ENCODE peak calls at places on chromosomes 4 and X, in eight cellular contexts. One of them, this sample, is unnamed.

GRCh38 chr4:123193802-123194201 is 202.8 kb upstream of the SPRY1 start:
- DNase-seq in aorta: no peak
- DNase-seq in esophagus squamous epithelium: no peak
- DNase-seq in body of pancreas: no peak
- DNase-seq in uterus: no peak
- DNase-seq in tibial artery: no peak
- DNase-seq in prostate gland: no peak
- DNase-seq in heart left ventricle: no peak
- DNase-seq in this sample: no peak

GRCh38 chrX:136166221-136166855 is 19.0 kb downstream of the FHL1 start:
- DNase-seq in prostate gland: no peak
- DNase-seq in heart left ventricle: no peak
- DNase-seq in esophagus squamous epithelium: no peak
- DNase-seq in tibial artery: no peak
- DNase-seq in uterus: peak; percentile 39
- DNase-seq in body of pancreas: no peak
- DNase-seq in aorta: no peak
- DNase-seq in this sample: no peak

GRCh38 chrX:43677993-43678392 is 21.9 kb downstream of the MAOA start:
- DNase-seq in aorta: no peak
- DNase-seq in uterus: no peak
- DNase-seq in esophagus squamous epithelium: no peak
- DNase-seq in prostate gland: no peak
- DNase-seq in heart left ventricle: no peak
- DNase-seq in tibial artery: no peak
- DNase-seq in body of pancreas: no peak
- DNase-seq in this sample: no peak

GRCh38 chr4:21046121-21046520 is 345.9 kb downstream of the PACRGL start:
- DNase-seq in body of pancreas: no peak
- DNase-seq in aorta: no peak
- DNase-seq in prostate gland: no peak
- DNase-seq in tibial artery: no peak
- DNase-seq in heart left ventricle: no peak
- DNase-seq in esophagus squamous epithelium: no peak
- DNase-seq in uterus: no peak
- DNase-seq in this sample: no peak

GRCh38 chr4:22670953-22671352 is 21.8 kb upstream of the GBA3 start:
- DNase-seq in tibial artery: no peak
- DNase-seq in prostate gland: no peak
- DNase-seq in body of pancreas: no peak
- DNase-seq in esophagus squamous epithelium: no peak
- DNase-seq in aorta: no peak
- DNase-seq in uterus: no peak
- DNase-seq in heart left ventricle: no peak
- DNase-seq in this sample: no peak

GRCh38 chr4:104382961-104383360 is 111.7 kb downstream of the CXXC4 start:
- DNase-seq in esophagus squamous epithelium: no peak
- DNase-seq in aorta: no peak
- DNase-seq in body of pancreas: no peak
- DNase-seq in heart left ventricle: no peak
- DNase-seq in uterus: no peak
- DNase-seq in prostate gland: no peak
- DNase-seq in tibial artery: no peak
- DNase-seq in this sample: no peak

GRCh38 chrX:153620576-153620975 is 21.6 kb upstream of the CCNQ start:
- DNase-seq in uterus: no peak
- DNase-seq in aorta: no peak
- DNase-seq in body of pancreas: no peak
- DNase-seq in prostate gland: no peak
- DNase-seq in tibial artery: no peak
- DNase-seq in esophagus squamous epithelium: no peak
- DNase-seq in heart left ventricle: no peak
- DNase-seq in this sample: no peak

GRCh38 chr4:83362492-83363329 is 28.1 kb upstream of the HPSE start:
- DNase-seq in uterus: no peak
- DNase-seq in body of pancreas: no peak
- DNase-seq in aorta: no peak
- DNase-seq in esophagus squamous epithelium: no peak
- DNase-seq in prostate gland: peak; percentile 70
- DNase-seq in heart left ventricle: no peak
- DNase-seq in tibial artery: no peak
- DNase-seq in this sample: no peak

GRCh38 chr4:101337688-101338087 is 9.6 kb downstream of the PPP3CA start:
- DNase-seq in body of pancreas: no peak
- DNase-seq in heart left ventricle: no peak
- DNase-seq in esophagus squamous epithelium: no peak
- DNase-seq in prostate gland: no peak
- DNase-seq in tibial artery: no peak
- DNase-seq in aorta: no peak
- DNase-seq in uterus: no peak
- DNase-seq in this sample: no peak

GRCh38 chr4:14831447-14831846 is 170.8 kb upstream of the CPEB2 start:
- DNase-seq in heart left ventricle: no peak
- DNase-seq in uterus: no peak
- DNase-seq in aorta: no peak
- DNase-seq in prostate gland: peak; percentile 37
- DNase-seq in body of pancreas: peak; percentile 23
- DNase-seq in tibial artery: no peak
- DNase-seq in esophagus squamous epithelium: no peak
- DNase-seq in this sample: no peak

GRCh38 chr4:174870311-174870710 is 41.3 kb upstream of the GLRA3 start:
- DNase-seq in uterus: no peak
- DNase-seq in prostate gland: no peak
- DNase-seq in heart left ventricle: no peak
- DNase-seq in body of pancreas: no peak
- DNase-seq in esophagus squamous epithelium: no peak
- DNase-seq in tibial artery: no peak
- DNase-seq in aorta: no peak
- DNase-seq in this sample: no peak

GRCh38 chr4:82542642-82543041 is 19.1 kb downstream of the TMEM150C start:
- DNase-seq in prostate gland: no peak
- DNase-seq in heart left ventricle: no peak
- DNase-seq in aorta: no peak
- DNase-seq in tibial artery: no peak
- DNase-seq in body of pancreas: no peak
- DNase-seq in esophagus squamous epithelium: no peak
- DNase-seq in uterus: no peak
- DNase-seq in this sample: no peak

GRCh38 chrX:17456526-17456925 is 81.5 kb downstream of the NHS start:
- DNase-seq in body of pancreas: no peak
- DNase-seq in esophagus squamous epithelium: no peak
- DNase-seq in heart left ventricle: no peak
- DNase-seq in prostate gland: no peak
- DNase-seq in uterus: no peak
- DNase-seq in tibial artery: no peak
- DNase-seq in aorta: no peak
- DNase-seq in this sample: no peak

GRCh38 chr4:55321707-55322264 is 24.3 kb upstream of the SRD5A3 start:
- DNase-seq in prostate gland: peak; percentile 70
- DNase-seq in aorta: peak; percentile 77
- DNase-seq in tibial artery: peak; percentile 76
- DNase-seq in esophagus squamous epithelium: no peak
- DNase-seq in uterus: peak; percentile 93
- DNase-seq in heart left ventricle: peak; percentile 76
- DNase-seq in body of pancreas: peak; percentile 64
- DNase-seq in this sample: peak; percentile 70

GRCh38 chr4:58688603-58689002 is 1578.4 kb upstream of the IGFBP7 start:
- DNase-seq in body of pancreas: no peak
- DNase-seq in esophagus squamous epithelium: no peak
- DNase-seq in tibial artery: no peak
- DNase-seq in prostate gland: no peak
- DNase-seq in uterus: no peak
- DNase-seq in heart left ventricle: no peak
- DNase-seq in aorta: no peak
- DNase-seq in this sample: no peak

GRCh38 chr4:153222162-153222789 is 18.0 kb downstream of the TRIM2 start:
- DNase-seq in body of pancreas: peak; percentile 22
- DNase-seq in tibial artery: peak; percentile 80
- DNase-seq in heart left ventricle: peak; percentile 55
- DNase-seq in esophagus squamous epithelium: no peak
- DNase-seq in uterus: peak; percentile 74
- DNase-seq in prostate gland: peak; percentile 70
- DNase-seq in aorta: peak; percentile 72
- DNase-seq in this sample: peak; percentile 92

GRCh38 chr4:69546121-69546520 is 50.4 kb upstream of the UGT2B4 start:
- DNase-seq in heart left ventricle: no peak
- DNase-seq in body of pancreas: no peak
- DNase-seq in uterus: no peak
- DNase-seq in prostate gland: no peak
- DNase-seq in tibial artery: no peak
- DNase-seq in esophagus squamous epithelium: no peak
- DNase-seq in aorta: no peak
- DNase-seq in this sample: no peak

GRCh38 chr4:153467897-153468262 is 1.7 kb downstream of the TMEM131L start:
- DNase-seq in prostate gland: no peak
- DNase-seq in body of pancreas: no peak
- DNase-seq in heart left ventricle: no peak
- DNase-seq in tibial artery: no peak
- DNase-seq in uterus: no peak
- DNase-seq in aorta: no peak
- DNase-seq in esophagus squamous epithelium: no peak
- DNase-seq in this sample: no peak

DNA sequence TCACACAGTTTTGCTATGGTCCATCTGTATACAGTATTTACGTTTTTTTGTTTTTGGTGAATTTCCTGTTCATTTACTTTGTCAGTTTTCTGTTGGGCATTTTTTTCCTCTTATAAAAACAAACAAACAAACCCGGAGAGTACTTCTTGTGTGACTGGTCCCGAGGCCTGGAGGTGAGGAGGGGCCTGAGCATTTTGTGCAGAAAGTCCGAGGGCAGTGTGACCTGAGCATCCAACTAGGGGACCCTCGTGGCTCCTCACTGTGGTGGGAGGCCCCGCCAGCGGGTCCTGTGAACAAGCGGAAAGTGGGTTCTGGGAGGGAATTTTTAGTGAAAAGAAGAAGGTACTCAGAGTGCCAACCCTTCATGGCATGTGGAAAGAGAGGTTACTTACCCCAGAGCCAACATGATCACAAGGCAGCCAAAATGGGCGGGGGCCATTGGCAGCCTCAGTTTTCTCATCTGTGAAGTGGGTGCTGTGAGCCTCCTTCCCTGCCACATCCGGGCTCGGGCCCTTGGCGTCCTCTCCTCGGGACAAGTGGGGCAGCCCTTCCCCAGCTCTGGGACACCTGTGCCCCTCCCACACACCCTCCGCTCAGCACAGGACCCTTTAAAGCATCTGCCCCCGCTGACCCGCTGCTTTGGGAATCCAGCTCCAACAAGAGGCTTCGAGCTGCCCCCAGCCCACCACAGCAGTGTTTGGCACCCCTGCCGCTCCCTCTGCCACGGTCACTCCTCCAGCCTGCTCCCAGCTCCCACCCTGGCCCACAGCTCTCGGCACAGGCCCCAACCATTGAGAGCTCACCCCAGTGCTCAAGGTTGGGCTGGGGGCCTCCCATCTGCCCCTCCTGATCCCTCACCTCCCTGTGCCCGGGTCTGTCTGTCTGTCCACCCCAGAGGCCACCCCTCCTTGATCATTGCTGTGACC is 22.8 kb upstream of the GPR78 start:
- DNase-seq in body of pancreas: no peak
- DNase-seq in uterus: no peak
- DNase-seq in aorta: no peak
- DNase-seq in tibial artery: peak; percentile 58
- DNase-seq in heart left ventricle: no peak
- DNase-seq in prostate gland: no peak
- DNase-seq in esophagus squamous epithelium: no peak
- DNase-seq in this sample: no peak
- H3K27ac ChIP-seq in body of pancreas: no peak overlapping the region
- H3K27ac ChIP-seq in uterus: no peak overlapping the region
- H3K27ac ChIP-seq in aorta: no peak overlapping the region
- H3K27ac ChIP-seq in tibial artery: no peak overlapping the region
- H3K27ac ChIP-seq in heart left ventricle: no peak overlapping the region
- H3K27ac ChIP-seq in prostate gland: no peak overlapping the region
- H3K27ac ChIP-seq in esophagus squamous epithelium: no peak overlapping the region
- H3K27ac ChIP-seq in this sample: no peak overlapping the region

DNA sequence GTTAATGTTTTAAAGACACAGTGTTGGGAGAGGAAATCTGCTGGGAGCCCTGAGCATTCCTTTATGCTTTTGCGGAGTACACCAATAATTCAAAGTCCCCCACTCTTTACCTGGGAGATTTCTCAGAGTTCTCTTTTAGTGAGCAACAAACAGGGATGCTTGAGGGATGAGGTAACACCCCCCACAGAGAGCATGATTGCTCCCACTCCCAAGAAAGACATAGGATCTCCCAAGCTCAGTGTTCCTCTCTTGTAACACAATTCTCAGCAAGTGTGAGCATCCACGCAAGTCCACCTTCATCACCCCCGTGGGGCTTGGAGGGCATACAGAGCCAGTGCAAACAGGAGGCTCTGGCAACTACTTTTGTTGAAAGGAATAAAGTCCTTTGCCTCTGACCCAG is 36.1 kb downstream of the GSPT2 start:
- DNase-seq in prostate gland: no peak
- DNase-seq in tibial artery: no peak
- DNase-seq in aorta: no peak
- DNase-seq in uterus: no peak
- DNase-seq in esophagus squamous epithelium: no peak
- DNase-seq in body of pancreas: no peak
- DNase-seq in heart left ventricle: no peak
- DNase-seq in this sample: no peak
- H3K27me3 ChIP-seq in prostate gland: no peaks in the 10 kb centered on the region
- H3K27me3 ChIP-seq in tibial artery: no peaks in the 10 kb centered on the region
- H3K27me3 ChIP-seq in aorta: no peaks in the 10 kb centered on the region
- H3K27me3 ChIP-seq in uterus: no peaks in the 10 kb centered on the region
- H3K27me3 ChIP-seq in esophagus squamous epithelium: no peaks in the 10 kb centered on the region
- H3K27me3 ChIP-seq in body of pancreas: no peaks in the 10 kb centered on the region
- H3K27me3 ChIP-seq in heart left ventricle: no peaks in the 10 kb centered on the region
- H3K27me3 ChIP-seq in this sample: peaks cover 45% of the 10 kb centered on the region

GRCh38 chrX:115229337-115229991 is 4.4 kb downstream of the LRCH2 start:
- DNase-seq in aorta: no peak
- DNase-seq in uterus: no peak
- DNase-seq in body of pancreas: no peak
- DNase-seq in tibial artery: no peak
- DNase-seq in esophagus squamous epithelium: no peak
- DNase-seq in heart left ventricle: no peak
- DNase-seq in prostate gland: no peak
- DNase-seq in this sample: no peak

GRCh38 chrX:115234220-115234557 is 293 bp upstream of the LRCH2 start:
- DNase-seq in body of pancreas: no peak
- DNase-seq in heart left ventricle: no peak
- DNase-seq in tibial artery: no peak
- DNase-seq in prostate gland: no peak
- DNase-seq in esophagus squamous epithelium: no peak
- DNase-seq in uterus: no peak
- DNase-seq in aorta: no peak
- DNase-seq in this sample: no peak

GRCh38 chrX:115233497-115234219 is at the start of gene LRCH2:
- DNase-seq in heart left ventricle: peak; percentile 26
- DNase-seq in body of pancreas: peak; percentile 6
- DNase-seq in tibial artery: peak; percentile 69
- DNase-seq in prostate gland: peak; percentile 9
- DNase-seq in uterus: peak; percentile 55
- DNase-seq in esophagus squamous epithelium: no peak
- DNase-seq in aorta: peak; percentile 51
- DNase-seq in this sample: peak; percentile 71

GRCh38 chrX:115232933-115233496 is 881 bp downstream of the LRCH2 start:
- DNase-seq in tibial artery: no peak
- DNase-seq in aorta: no peak
- DNase-seq in body of pancreas: no peak
- DNase-seq in prostate gland: no peak
- DNase-seq in heart left ventricle: no peak
- DNase-seq in uterus: no peak
- DNase-seq in esophagus squamous epithelium: no peak
- DNase-seq in this sample: no peak
- H3K4me3 ChIP-seq in tibial artery: peak overlapping the region; percentile 76
- H3K4me3 ChIP-seq in aorta: peak overlapping the region; percentile 72
- H3K4me3 ChIP-seq in body of pancreas: no peak overlapping the region
- H3K4me3 ChIP-seq in prostate gland: peak overlapping the region; percentile 52
- H3K4me3 ChIP-seq in heart left ventricle: peak overlapping the region; percentile 63
- H3K4me3 ChIP-seq in uterus: peak overlapping the region; percentile 53
- H3K4me3 ChIP-seq in esophagus squamous epithelium: peak overlapping the region; percentile 18
- H3K4me3 ChIP-seq in this sample: peak overlapping the region; percentile 49

GRCh38 chr4:51931461-51931860 is 88.5 kb downstream of the DCUN1D4 start:
- DNase-seq in body of pancreas: no peak
- DNase-seq in esophagus squamous epithelium: no peak
- DNase-seq in prostate gland: no peak
- DNase-seq in tibial artery: no peak
- DNase-seq in heart left ventricle: no peak
- DNase-seq in aorta: no peak
- DNase-seq in uterus: no peak
- DNase-seq in this sample: no peak
- H3K27ac ChIP-seq in body of pancreas: no peak overlapping the region
- H3K27ac ChIP-seq in esophagus squamous epithelium: no peak overlapping the region
- H3K27ac ChIP-seq in prostate gland: no peak overlapping the region
- H3K27ac ChIP-seq in tibial artery: no peak overlapping the region
- H3K27ac ChIP-seq in heart left ventricle: no peak overlapping the region
- H3K27ac ChIP-seq in aorta: no peak overlapping the region
- H3K27ac ChIP-seq in uterus: no peak overlapping the region
- H3K27ac ChIP-seq in this sample: no peak overlapping the region

This sample was measured in WERI-Rb-1.